ENCODE peak calls at places on chromosomes 4 and X, in five cellular contexts. One of them, this sample, is unnamed.

GRCh38 chrX:103240155-103240554 is 14.8 kb downstream of the TCEAL8 start:
- DNase-seq in HepG2: no peak
- DNase-seq in transverse colon: no peak
- DNase-seq in heart left ventricle: no peak
- DNase-seq in spleen: no peak
- DNase-seq in this sample: no peak

GRCh38 chr4:153318696-153319320 is 25.7 kb upstream of the MND1 start:
- DNase-seq in HepG2: peak
- DNase-seq in transverse colon: no peak
- DNase-seq in heart left ventricle: no peak
- DNase-seq in spleen: no peak
- DNase-seq in this sample: no peak

GRCh38 chrX:17741123-17741511 is 3.8 kb downstream of the SCML1 start:
- DNase-seq in HepG2: peak
- DNase-seq in transverse colon: peak
- DNase-seq in heart left ventricle: no peak
- DNase-seq in spleen: no peak
- DNase-seq in this sample: no peak

GRCh38 chr4:23788460-23788859 is 101.4 kb downstream of the PPARGC1A start:
- DNase-seq in HepG2: peak
- DNase-seq in transverse colon: no peak
- DNase-seq in heart left ventricle: no peak
- DNase-seq in spleen: no peak
- DNase-seq in this sample: no peak

GRCh38 chr4:127737295-127737694 is 7.1 kb downstream of the SLC25A31 start:
- DNase-seq in HepG2: no peak
- DNase-seq in transverse colon: no peak
- DNase-seq in heart left ventricle: no peak
- DNase-seq in spleen: no peak
- DNase-seq in this sample: no peak

GRCh38 chrX:18353931-18354368 is 538 bp downstream of the SCML2 start:
- DNase-seq in HepG2: peak
- DNase-seq in transverse colon: peak
- DNase-seq in heart left ventricle: no peak
- DNase-seq in spleen: peak
- DNase-seq in this sample: no peak

GRCh38 chrX:37871626-37872302 is 24.4 kb upstream of the DYNLT3 start:
- DNase-seq in HepG2: no peak
- DNase-seq in transverse colon: no peak
- DNase-seq in heart left ventricle: peak
- DNase-seq in spleen: no peak
- DNase-seq in this sample: peak

GRCh38 chrX:141638601-141639000 is 49.1 kb downstream of the SPANXA2 start:
- DNase-seq in HepG2: no peak
- DNase-seq in transverse colon: no peak
- DNase-seq in heart left ventricle: no peak
- DNase-seq in spleen: no peak
- DNase-seq in this sample: no peak

GRCh38 chrX:151871244-151871643 is 41.4 kb upstream of the MAGEA4 start:
- DNase-seq in HepG2: peak
- DNase-seq in transverse colon: no peak
- DNase-seq in heart left ventricle: no peak
- DNase-seq in spleen: no peak
- DNase-seq in this sample: peak

GRCh38 chr4:152926959-152927358 is 9.2 kb upstream of the FHDC1 start:
- DNase-seq in HepG2: no peak
- DNase-seq in transverse colon: no peak
- DNase-seq in heart left ventricle: no peak
- DNase-seq in spleen: no peak
- DNase-seq in this sample: no peak

GRCh38 chrX:107700802-107701201 is 72.5 kb downstream of the PRPS1 start:
- DNase-seq in HepG2: no peak
- DNase-seq in transverse colon: no peak
- DNase-seq in heart left ventricle: no peak
- DNase-seq in spleen: no peak
- DNase-seq in this sample: no peak

GRCh38 chrX:107699611-107700010 is 71.3 kb downstream of the PRPS1 start:
- DNase-seq in HepG2: no peak
- DNase-seq in transverse colon: no peak
- DNase-seq in heart left ventricle: no peak
- DNase-seq in spleen: no peak
- DNase-seq in this sample: no peak

GRCh38 chrX:107704181-107704580 is 71.4 kb downstream of the TSC22D3 start:
- DNase-seq in HepG2: no peak
- DNase-seq in transverse colon: no peak
- DNase-seq in heart left ventricle: no peak
- DNase-seq in spleen: no peak
- DNase-seq in this sample: no peak

GRCh38 chrX:107701493-107702121 is 73.3 kb downstream of the PRPS1 start:
- DNase-seq in HepG2: no peak
- DNase-seq in transverse colon: no peak
- DNase-seq in heart left ventricle: no peak
- DNase-seq in spleen: peak
- DNase-seq in this sample: no peak

GRCh38 chrX:107700317-107700774 is 72.0 kb downstream of the PRPS1 start:
- DNase-seq in HepG2: no peak
- DNase-seq in transverse colon: no peak
- DNase-seq in heart left ventricle: no peak
- DNase-seq in spleen: peak
- DNase-seq in this sample: peak
- TF ChIP-seq POLR2A in HepG2: no peak
- TF ChIP-seq POLR2A in transverse colon: no peak
- TF ChIP-seq POLR2A in heart left ventricle: no peak
- TF ChIP-seq POLR2A in spleen: no peak
- TF ChIP-seq POLR2A in this sample: no peak

GRCh38 chr4:99846891-99847290 is 30.3 kb downstream of the DAPP1 start:
- DNase-seq in HepG2: no peak
- DNase-seq in transverse colon: no peak
- DNase-seq in heart left ventricle: no peak
- DNase-seq in spleen: no peak
- DNase-seq in this sample: no peak
- TF ChIP-seq POLR2A in HepG2: no peak
- TF ChIP-seq POLR2A in transverse colon: no peak
- TF ChIP-seq POLR2A in heart left ventricle: no peak
- TF ChIP-seq POLR2A in spleen: no peak
- TF ChIP-seq POLR2A in this sample: no peak

GRCh38 chr4:83284161-83285021 is at the start of gene COQ2:
- DNase-seq in HepG2: peak
- DNase-seq in transverse colon: peak
- DNase-seq in heart left ventricle: peak
- DNase-seq in spleen: peak
- DNase-seq in this sample: peak
- TF ChIP-seq POLR2A in HepG2: peak
- TF ChIP-seq POLR2A in transverse colon: peak
- TF ChIP-seq POLR2A in heart left ventricle: no peak
- TF ChIP-seq POLR2A in spleen: peak
- TF ChIP-seq POLR2A in this sample: peak

GRCh38 chr4:39609454-39609911 is 29.2 kb downstream of the SMIM14 start:
- DNase-seq in HepG2: peak
- DNase-seq in transverse colon: no peak
- DNase-seq in heart left ventricle: no peak
- DNase-seq in spleen: no peak
- DNase-seq in this sample: no peak
- TF ChIP-seq POLR2A in HepG2: no peak
- TF ChIP-seq POLR2A in transverse colon: no peak
- TF ChIP-seq POLR2A in heart left ventricle: no peak
- TF ChIP-seq POLR2A in spleen: no peak
- TF ChIP-seq POLR2A in this sample: no peak

DNA sequence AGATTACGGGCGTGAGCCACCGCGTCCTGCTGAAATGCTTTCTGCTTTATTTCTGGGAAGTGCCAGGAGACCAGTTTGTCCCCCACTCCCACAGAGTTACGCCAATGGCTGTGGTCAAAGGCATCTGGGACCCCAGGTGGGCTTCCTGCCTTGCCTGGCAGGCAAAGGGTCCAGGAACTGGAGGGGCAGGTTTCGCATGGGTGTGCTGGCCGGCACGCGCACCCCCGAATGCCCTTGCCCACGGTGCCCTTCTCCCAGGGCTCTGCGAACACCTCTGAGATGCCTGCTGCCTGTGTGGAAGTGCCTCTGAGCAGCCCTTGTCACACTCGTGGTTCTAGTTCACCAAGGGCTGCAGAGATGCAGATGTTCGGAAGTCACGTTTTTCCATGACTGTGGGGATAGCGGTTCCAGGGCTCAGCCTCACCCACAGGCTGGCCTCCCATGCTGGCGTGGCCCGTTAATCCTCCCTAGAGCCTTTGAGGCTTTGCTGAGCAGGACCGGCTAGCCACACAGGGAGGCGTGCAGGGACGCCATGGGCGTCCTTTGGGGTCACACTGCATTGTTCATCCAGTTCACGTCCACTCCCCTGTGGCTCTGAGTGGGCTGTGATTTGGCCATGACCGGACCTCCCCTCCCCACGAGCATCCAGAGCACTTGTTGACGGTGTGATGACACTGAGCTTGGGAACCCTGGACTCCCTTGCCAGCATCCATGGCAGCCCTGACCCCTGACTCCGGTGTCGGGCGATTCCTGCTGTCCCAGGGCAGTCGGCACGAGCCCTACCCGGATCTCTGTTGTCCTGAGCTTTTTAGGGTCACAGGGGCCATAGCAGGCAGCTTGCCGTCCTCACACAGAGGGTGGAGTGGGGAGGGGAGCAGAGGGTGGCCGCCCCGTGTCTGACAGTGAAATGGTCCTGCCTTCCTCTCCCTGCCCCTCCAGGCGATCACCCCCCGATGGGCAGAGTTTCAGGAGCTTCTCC is 12.7 kb upstream of the ADD1 start:
- DNase-seq in HepG2: no peak
- DNase-seq in transverse colon: peak
- DNase-seq in heart left ventricle: peak
- DNase-seq in spleen: peak
- DNase-seq in this sample: no peak
- TF ChIP-seq POLR2A in HepG2: no peak
- TF ChIP-seq POLR2A in transverse colon: no peak
- TF ChIP-seq POLR2A in heart left ventricle: no peak
- TF ChIP-seq POLR2A in spleen: no peak
- TF ChIP-seq POLR2A in this sample: no peak

GRCh38 chrX:79366888-79367749 is at the start of gene ITM2A:
- DNase-seq in HepG2: no peak
- DNase-seq in transverse colon: peak
- DNase-seq in heart left ventricle: peak
- DNase-seq in spleen: peak
- DNase-seq in this sample: no peak
- TF ChIP-seq POLR2A in HepG2: no peak
- TF ChIP-seq POLR2A in transverse colon: peak
- TF ChIP-seq POLR2A in heart left ventricle: no peak
- TF ChIP-seq POLR2A in spleen: no peak
- TF ChIP-seq POLR2A in this sample: no peak

GRCh38 chrX:155027509-155028066 is 944 bp downstream of the FUNDC2 start:
- DNase-seq in HepG2: peak
- DNase-seq in transverse colon: no peak
- DNase-seq in heart left ventricle: no peak
- DNase-seq in spleen: no peak
- DNase-seq in this sample: no peak
- TF ChIP-seq POLR2A in HepG2: no peak
- TF ChIP-seq POLR2A in transverse colon: peak
- TF ChIP-seq POLR2A in heart left ventricle: no peak
- TF ChIP-seq POLR2A in spleen: no peak
- TF ChIP-seq POLR2A in this sample: no peak

DNA sequence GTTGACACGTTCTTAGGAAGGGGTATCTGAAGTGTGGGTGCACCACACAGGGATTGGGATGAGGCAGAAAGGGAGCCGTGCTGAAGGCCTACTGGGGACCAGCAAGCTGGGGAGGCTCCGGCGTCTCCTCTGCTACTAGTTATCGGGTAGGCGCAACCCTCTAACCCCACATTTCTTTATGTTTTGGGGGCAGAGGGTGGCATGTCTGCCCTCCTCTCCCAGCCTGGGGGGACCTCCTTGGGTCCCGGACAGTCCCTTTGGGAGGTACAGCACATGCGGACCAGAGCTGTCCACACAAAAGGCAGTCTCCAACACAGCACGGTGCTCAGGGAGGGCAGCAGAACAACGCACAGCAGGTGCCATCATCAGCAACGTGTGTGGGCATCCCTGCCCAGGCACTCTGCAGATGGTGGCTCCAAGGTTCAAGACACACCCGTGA is 33.2 kb downstream of the WDR1 start:
- DNase-seq in HepG2: no peak
- DNase-seq in transverse colon: peak
- DNase-seq in heart left ventricle: peak
- DNase-seq in spleen: peak
- DNase-seq in this sample: no peak
- TF ChIP-seq POLR2A in HepG2: no peak
- TF ChIP-seq POLR2A in transverse colon: no peak
- TF ChIP-seq POLR2A in heart left ventricle: no peak
- TF ChIP-seq POLR2A in spleen: no peak
- TF ChIP-seq POLR2A in this sample: no peak